ENCODE peak calls at places on chromosome 17, in seven cellular contexts. B, S, M, K, H, U and R are unnamed samples.

GRCh38 chr17:78249074-78249835 is 17.8 kb downstream of the TMEM235 start:
- DNase-seq in B (no peak), S (no peak), M (no peak), K (no peak), H (no peak), U (no peak), R (no peak)

GRCh38 chr17:47967607-47968252 is 3.2 kb upstream of the CDK5RAP3 start:
- DNase-seq in B (no peak), S (no peak), M (no peak), K (no peak), H (no peak), U (no peak), R (no peak)

GRCh38 chr17:6269474-6269873 is 165.4 kb downstream of the AIPL1 start:
- DNase-seq in B (no peak), S (no peak), M (no peak), K (peak), H (no peak), U (peak), R (peak)

GRCh38 chr17:7842950-7843535 is 9.0 kb downstream of the KDM6B start:
- DNase-seq in B (no peak), S (no peak), M (peak), K (peak), H (peak), U (peak), R (peak)

GRCh38 chr17:38869647-38870258 is at the start of gene LASP1:
- DNase-seq in B (peak), S (peak), M (peak), K (peak), H (peak), U (peak), R (peak)

GRCh38 chr17:59840329-59840907 is 52.3 kb downstream of the TUBD1 start:
- DNase-seq in B (no peak), S (no peak), M (no peak), K (no peak), H (no peak), U (no peak), R (no peak)

GRCh38 chr17:39027037-39027436 is 59.8 kb upstream of the FBXO47 start:
- DNase-seq in B (no peak), S (no peak), M (peak), K (peak), H (peak), U (peak), R (no peak)

GRCh38 chr17:30580916-30581315 is 103.7 kb downstream of the GOSR1 start:
- DNase-seq in B (no peak), S (no peak), M (no peak), K (no peak), H (no peak), U (no peak), R (no peak)

GRCh38 chr17:3513305-3514035 is 37.7 kb downstream of the ASPA start:
- DNase-seq in B (no peak), S (no peak), M (no peak), K (peak), H (no peak), U (no peak), R (no peak)

GRCh38 chr17:79657036-79657435 is 46.2 kb upstream of the RBFOX3 start:
- DNase-seq in B (no peak), S (no peak), M (peak), K (no peak), H (peak), U (no peak), R (no peak)

GRCh38 chr17:57541049-57541448 is 204.1 kb downstream of the CCDC182 start:
- DNase-seq in B (no peak), S (no peak), M (no peak), K (no peak), H (no peak), U (no peak), R (no peak)

GRCh38 chr17:61251939-61252865 is 147.4 kb upstream of the TBX2 start:
- DNase-seq in B (peak), S (no peak), M (peak), K (no peak), H (peak), U (peak), R (peak)

GRCh38 chr17:30221346-30221745 is 14.2 kb downstream of the SLC6A4 start:
- DNase-seq in B (no peak), S (no peak), M (no peak), K (no peak), H (no peak), U (no peak), R (no peak)

GRCh38 chr17:9002610-9003354 is 18.5 kb upstream of the NTN1 start:
- DNase-seq in B (no peak), S (no peak), M (no peak), K (no peak), H (peak), U (no peak), R (no peak)

GRCh38 chr17:9850151-9850550 is 24.4 kb downstream of the GLP2R start:
- DNase-seq in B (no peak), S (no peak), M (no peak), K (no peak), H (no peak), U (no peak), R (no peak)

GRCh38 chr17:15341385-15341849 is at the start of gene TEKT3:
- DNase-seq in B (no peak), S (peak), M (peak), K (peak), H (peak), U (peak), R (no peak)

GRCh38 chr17:19762515-19762961 is 14.4 kb upstream of the ALDH3A1 start:
- DNase-seq in B (no peak), S (peak), M (no peak), K (no peak), H (peak), U (peak), R (peak)

GRCh38 chr17:70132505-70132904 is 36.8 kb upstream of the KCNJ2 start:
- DNase-seq in B (no peak), S (no peak), M (no peak), K (no peak), H (no peak), U (no peak), R (no peak)

GRCh38 chr17:29344201-29344856 is 45.8 kb upstream of the TAOK1 start:
- DNase-seq in B (no peak), S (no peak), M (no peak), K (no peak), H (no peak), U (no peak), R (no peak)

GRCh38 chr17:72184805-72185204 is 64.0 kb downstream of the SOX9 start:
- DNase-seq in B (no peak), S (no peak), M (no peak), K (no peak), H (no peak), U (peak), R (no peak)

GRCh38 chr17:68981288-68981687 is 26.1 kb upstream of the ABCA8 start:
- DNase-seq in B (no peak), S (no peak), M (peak), K (no peak), H (no peak), U (peak), R (no peak)

GRCh38 chr17:73553311-73553710 is 90.9 kb downstream of the SDK2 start:
- DNase-seq in B (no peak), S (no peak), M (no peak), K (no peak), H (no peak), U (no peak), R (no peak)

GRCh38 chr17:43578699-43579569 is 32.8 kb upstream of the ETV4 start:
- DNase-seq in B (no peak), S (no peak), M (no peak), K (no peak), H (no peak), U (no peak), R (no peak)

GRCh38 chr17:66126231-66126630 is 65.7 kb downstream of the CEP112 start:
- DNase-seq in B (no peak), S (no peak), M (no peak), K (no peak), H (no peak), U (no peak), R (no peak)

GRCh38 chr17:81245024-81245664 is 6.0 kb downstream of the NDUFAF8 start:
- DNase-seq in B (no peak), S (no peak), M (no peak), K (no peak), H (no peak), U (peak), R (no peak)

GRCh38 chr17:2354311-2354710 is 17.0 kb downstream of the SGSM2 start:
- DNase-seq in B (no peak), S (no peak), M (no peak), K (no peak), H (no peak), U (no peak), R (no peak)

GRCh38 chr17:32158870-32159585 is 16.7 kb downstream of the RHOT1 start:
- DNase-seq in B (no peak), S (no peak), M (no peak), K (no peak), H (no peak), U (no peak), R (no peak)

GRCh38 chr17:55582910-55583309 is 71.7 kb upstream of the SMIM36 start:
- DNase-seq in B (no peak), S (no peak), M (no peak), K (no peak), H (no peak), U (no peak), R (no peak)

GRCh38 chr17:78342438-78343098 is 17.3 kb downstream of the SOCS3 start:
- DNase-seq in B (no peak), S (no peak), M (no peak), K (no peak), H (no peak), U (peak), R (peak)

GRCh38 chr17:69723741-69724140 is 309.2 kb downstream of the MAP2K6 start:
- DNase-seq in B (no peak), S (no peak), M (no peak), K (peak), H (no peak), U (no peak), R (no peak)

GRCh38 chr17:3918372-3919122 is 2.3 kb upstream of the P2RX1 start:
- DNase-seq in B (no peak), S (no peak), M (no peak), K (peak), H (no peak), U (no peak), R (no peak)

DNA sequence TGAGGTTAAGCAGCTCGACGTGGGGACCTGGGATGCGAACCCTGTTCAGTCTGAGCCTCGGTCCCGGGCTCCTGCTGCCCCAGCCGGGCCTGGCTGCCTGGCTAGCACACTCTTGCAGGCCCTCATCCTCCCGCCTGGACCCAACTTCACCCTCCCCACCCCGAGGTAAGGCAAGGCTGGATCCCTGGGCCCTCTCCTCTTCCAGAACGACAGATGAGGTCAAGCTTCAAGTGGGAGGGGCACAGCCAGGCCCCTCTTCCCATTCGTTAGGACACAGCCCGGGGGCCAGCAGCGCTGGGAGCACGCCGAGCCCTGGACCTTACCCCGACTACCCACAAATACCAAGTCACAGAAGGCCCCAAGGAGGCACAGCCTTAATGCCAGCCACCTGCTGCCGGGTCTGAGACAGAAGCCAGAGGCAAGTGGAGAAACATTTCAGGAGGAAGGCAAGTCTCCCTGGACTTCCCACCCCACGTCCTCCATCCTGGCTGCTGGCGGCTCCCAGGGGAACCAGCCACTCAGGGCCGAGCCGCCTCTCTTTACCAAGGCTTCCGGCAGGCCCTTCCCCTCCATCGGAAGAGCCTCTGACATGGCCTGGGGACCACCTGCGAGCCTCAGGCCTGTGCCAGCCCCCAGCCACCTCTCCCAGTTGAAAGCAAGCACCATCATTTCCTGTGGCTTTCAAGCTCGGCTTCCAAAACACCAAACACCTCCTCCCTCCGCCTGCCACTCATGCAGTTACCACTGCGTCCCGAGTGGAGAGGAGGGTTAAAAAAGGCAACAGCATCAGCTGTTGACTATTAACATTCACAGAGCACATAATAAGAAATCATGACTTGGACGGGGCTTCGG is 59.9 kb downstream of the RPH3AL start:
- DNase-seq in B (no peak), S (no peak), M (no peak), K (no peak), H (no peak), U (no peak), R (no peak)
- TF ChIP-seq CTCF in B (no peak), S (no peak), M (no peak), K (no peak), H (no peak), U (no peak), R (no peak)

GRCh38 chr17:27226611-27227234 is 67.2 kb upstream of the WSB1 start:
- DNase-seq in B (no peak), S (no peak), M (no peak), K (no peak), H (no peak), U (no peak), R (no peak)
- TF ChIP-seq POLR2A in B (no peak), S (no peak), M (no peak), K (no peak), H (no peak), U (no peak), R (no peak)

DNA sequence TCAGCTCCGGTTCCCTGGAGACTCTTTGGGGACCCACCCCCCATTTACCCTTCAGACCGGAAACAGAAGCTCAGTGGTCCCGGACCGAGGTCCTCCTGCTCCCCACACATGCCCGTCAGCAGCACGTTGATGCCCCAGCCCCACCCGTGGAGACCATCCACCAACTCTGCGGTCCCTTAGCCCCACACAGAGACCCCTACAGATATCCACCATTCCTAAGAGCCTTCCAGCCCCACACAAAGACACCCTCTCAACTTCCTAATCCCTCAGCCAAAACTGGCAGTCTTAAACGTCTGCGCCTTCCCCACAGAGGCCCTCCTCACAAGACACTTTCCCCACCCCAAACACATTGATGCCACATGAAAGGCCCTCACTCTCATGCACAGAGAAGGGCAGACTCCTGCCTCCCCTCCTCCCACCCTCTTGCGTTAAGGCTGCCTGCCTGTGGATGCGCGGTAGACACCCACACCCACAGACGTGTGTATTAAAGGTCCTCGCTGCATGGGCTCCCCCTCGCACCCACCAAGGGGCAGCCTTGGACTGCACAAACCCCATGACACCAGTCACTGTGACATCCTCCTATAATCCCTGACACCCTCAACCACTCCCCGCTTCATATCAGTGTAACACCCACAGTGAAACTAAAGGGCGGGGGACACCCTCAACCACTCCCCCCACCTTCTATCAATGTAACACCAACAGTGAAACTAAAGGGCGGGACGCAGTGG is 58.2 kb upstream of the RPH3AL start:
- DNase-seq in B (no peak), S (no peak), M (no peak), K (peak), H (no peak), U (no peak), R (peak)
- TF ChIP-seq CTCF in B (no peak), S (peak), M (no peak), K (peak), H (no peak), U (no peak), R (no peak)

GRCh38 chr17:17567631-17568030 is 23.9 kb downstream of the PEMT start:
- DNase-seq in B (no peak), S (no peak), M (no peak), K (no peak), H (peak), U (peak), R (no peak)

GRCh38 chr17:17567114-17567513 is 24.4 kb downstream of the PEMT start:
- DNase-seq in B (no peak), S (no peak), M (no peak), K (no peak), H (no peak), U (peak), R (no peak)

GRCh38 chr17:17569691-17570090 is 21.8 kb downstream of the PEMT start:
- DNase-seq in B (no peak), S (no peak), M (no peak), K (no peak), H (no peak), U (peak), R (no peak)

GRCh38 chr17:17570207-17570797 is 21.2 kb downstream of the PEMT start:
- DNase-seq in B (no peak), S (no peak), M (no peak), K (no peak), H (peak), U (no peak), R (peak)

GRCh38 chr17:17568772-17569195 is 22.7 kb downstream of the PEMT start:
- DNase-seq in B (no peak), S (peak), M (no peak), K (peak), H (peak), U (peak), R (peak)
- TF ChIP-seq POLR2A in B (no peak), S (no peak), M (no peak), K (no peak), H (no peak), U (no peak), R (no peak)

DNA sequence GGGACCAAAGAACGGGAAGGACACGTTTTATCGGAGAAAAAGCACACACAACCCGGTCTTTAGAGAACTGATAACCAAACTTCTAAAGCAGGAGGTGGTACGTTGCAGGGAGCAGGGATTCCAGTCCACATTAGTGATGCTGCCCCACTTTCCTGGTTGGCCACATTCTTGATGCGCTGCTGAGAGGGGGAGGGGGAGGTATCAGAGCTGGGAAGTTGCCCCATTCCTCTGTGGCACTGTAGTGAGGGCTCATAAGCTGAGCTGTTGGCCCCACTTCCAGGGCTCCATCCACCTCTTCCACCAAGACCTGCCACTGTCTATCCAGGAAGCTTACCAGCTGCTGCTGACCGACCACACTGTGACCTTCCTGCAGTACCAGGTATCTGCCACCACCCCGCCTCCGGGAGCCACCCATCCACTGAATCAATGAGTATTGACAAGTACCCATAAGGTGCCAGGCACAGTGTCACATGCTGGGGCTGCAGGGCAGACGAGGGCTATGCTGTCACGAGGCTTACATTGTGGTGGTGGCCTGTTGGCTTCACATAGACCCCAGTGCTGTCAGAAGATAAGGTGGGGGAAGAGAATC is 1.0 kb downstream of the TSEN54 start:
- DNase-seq in B (no peak), S (no peak), M (no peak), K (no peak), H (no peak), U (no peak), R (no peak)
- TF ChIP-seq CTCF in B (peak), S (peak), M (no peak), K (no peak), H (no peak), U (no peak), R (no peak)

GRCh38 chr17:36066365-36066945 is 2.4 kb downstream of the CCL18 start:
- DNase-seq in B (no peak), S (no peak), M (no peak), K (no peak), H (no peak), U (no peak), R (no peak)

GRCh38 chr17:36068524-36068923 is 4.5 kb downstream of the CCL18 start:
- DNase-seq in B (no peak), S (no peak), M (no peak), K (peak), H (no peak), U (no peak), R (peak)

GRCh38 chr17:36069131-36069530 is 5.1 kb downstream of the CCL18 start:
- DNase-seq in B (no peak), S (no peak), M (no peak), K (no peak), H (no peak), U (no peak), R (no peak)

GRCh38 chr17:36059455-36059854 is 4.6 kb upstream of the CCL18 start:
- DNase-seq in B (no peak), S (no peak), M (no peak), K (no peak), H (no peak), U (no peak), R (no peak)

DNA sequence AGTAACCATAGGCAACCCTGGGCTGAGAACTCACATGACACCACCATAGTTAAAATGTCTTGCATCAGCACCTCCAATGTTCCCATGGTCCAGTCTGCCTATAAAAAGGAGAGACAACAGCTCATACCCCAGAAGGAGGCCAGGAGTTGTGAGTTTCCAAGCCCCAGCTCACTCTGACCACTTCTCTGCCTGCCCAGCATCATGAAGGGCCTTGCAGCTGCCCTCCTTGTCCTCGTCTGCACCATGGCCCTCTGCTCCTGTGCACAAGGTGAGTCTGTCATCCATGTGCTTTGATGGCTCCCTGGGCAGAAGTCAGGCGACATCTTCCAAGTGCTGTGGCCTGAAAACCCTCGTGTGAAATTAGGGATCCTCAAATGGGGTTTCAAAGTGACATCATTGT is at the start of gene CCL18:
- DNase-seq in B (no peak), S (no peak), M (no peak), K (no peak), H (no peak), U (no peak), R (no peak)
- TF ChIP-seq POLR2A in B (no peak), S (no peak), M (no peak), K (no peak), H (no peak), U (no peak), R (no peak)